ENCODE peak calls at places on chromosomes 4 and X, in ten cellular contexts. Y is SJSA1, X is AG04450, B is HEK293T, L is esophagus squamous epithelium, R is adipocyte, S is osteocyte, Q is nephron progenitor cell, P is amygdala, O is lung. V is an unnamed sample.

GRCh38 chr4:48791313-48791712 is 11.2 kb upstream of the FRYL start:
- DNase-seq in P (no peak), L (no peak), B (no peak), O (no peak), Q (no peak), R (no peak), S (no peak), X (no peak), Y (no peak), V (no peak)

GRCh38 chr4:25862411-25863346 is at the start of gene SEL1L3:
- DNase-seq in R (peak; percentile 67), Y (no peak), Q (peak; percentile 74), B (peak; percentile 49), P (peak; percentile 41), S (peak; percentile 84), X (no peak), O (peak; percentile 62), L (no peak), V (peak; percentile 68)

GRCh38 chr4:118821590-118822293 is 14.2 kb downstream of the SEC24D start:
- DNase-seq in X (no peak), R (peak; percentile 18), Y (no peak), B (no peak), L (no peak), Q (no peak), P (no peak), O (no peak), S (no peak), V (no peak)

GRCh38 chrX:66677430-66677829 is 38.6 kb upstream of the EDA2R start:
- DNase-seq in O (no peak), L (no peak), S (no peak), Y (no peak), X (no peak), B (no peak), R (peak; percentile 10), P (no peak), Q (no peak), V (no peak)

GRCh38 chr4:15317246-15317645 is 110.6 kb upstream of the C1QTNF7 start:
- DNase-seq in L (no peak), Q (no peak), B (no peak), Y (no peak), X (no peak), R (no peak), O (no peak), P (no peak), S (no peak), V (no peak)

GRCh38 chrX:101080326-101080725 is 1.6 kb downstream of the TMEM35A start:
- DNase-seq in R (no peak), P (no peak), S (no peak), Y (no peak), B (no peak), L (no peak), X (no peak), O (no peak), Q (no peak), V (no peak)

GRCh38 chr4:102608190-102608589 is 107.0 kb downstream of the NFKB1 start:
- DNase-seq in B (no peak), S (no peak), O (no peak), Q (no peak), Y (no peak), P (no peak), R (no peak), X (no peak), L (no peak), V (no peak)

GRCh38 chr4:109278594-109279031 is 23.8 kb downstream of the COL25A1 start:
- DNase-seq in Y (no peak), X (no peak), O (no peak), P (no peak), L (no peak), R (no peak), Q (no peak), B (no peak), S (no peak), V (no peak)

GRCh38 chrX:81537723-81538122 is 335.8 kb downstream of the SH3BGRL start:
- DNase-seq in S (no peak), O (no peak), Q (no peak), L (no peak), R (no peak), B (no peak), P (peak; percentile 34), X (no peak), Y (no peak), V (no peak)

GRCh38 chr4:5066101-5066500 is 14.8 kb downstream of the STK32B start:
- DNase-seq in P (no peak), R (no peak), L (no peak), Q (no peak), B (no peak), Y (no peak), S (no peak), O (no peak), X (no peak), V (no peak)

GRCh38 chr4:123851521-123851920 is 454.9 kb downstream of the SPRY1 start:
- DNase-seq in S (no peak), B (no peak), Y (no peak), X (no peak), Q (no peak), R (no peak), L (no peak), O (no peak), P (no peak), V (no peak)

GRCh38 chr4:184281231-184282139 is 63.8 kb upstream of the ENPP6 start:
- DNase-seq in R (no peak), Q (no peak), Y (no peak), O (no peak), P (no peak), L (no peak), B (no peak), S (no peak), X (no peak), V (peak; percentile 9)

GRCh38 chr4:141119071-141119470 is 14.2 kb downstream of the RNF150 start:
- DNase-seq in B (no peak), P (no peak), O (no peak), Y (no peak), R (no peak), S (no peak), L (no peak), X (no peak), Q (no peak), V (no peak)

GRCh38 chr4:88809561-88810219 is 112.1 kb upstream of the NAP1L5 start:
- DNase-seq in Q (no peak), Y (no peak), B (no peak), O (no peak), L (no peak), P (no peak), R (no peak), S (no peak), X (no peak), V (no peak)

GRCh38 chr4:64539234-64539849 is 130.1 kb upstream of the TECRL start:
- DNase-seq in S (no peak), L (no peak), P (no peak), Q (peak; percentile 61), B (peak; percentile 56), O (peak; percentile 45), Y (no peak), R (peak; percentile 79), X (no peak), V (peak; percentile 43)

GRCh38 chrX:113551919-113552318 is 711.3 kb upstream of the AMOT start:
- DNase-seq in Y (no peak), P (no peak), X (no peak), L (no peak), B (no peak), Q (no peak), O (no peak), S (no peak), R (no peak), V (no peak)

GRCh38 chr4:119139822-119140252 is 4.2 kb downstream of the MYOZ2 start:
- DNase-seq in X (no peak), L (no peak), Q (no peak), R (no peak), S (no peak), O (no peak), P (no peak), B (no peak), Y (no peak), V (no peak)

GRCh38 chr4:138494931-138495330 is 252.8 kb upstream of the SLC7A11 start:
- DNase-seq in Y (peak; percentile 49), O (no peak), B (peak; percentile 30), R (peak; percentile 72), X (no peak), S (no peak), Q (peak; percentile 2), L (no peak), P (no peak), V (peak; percentile 61)

GRCh38 chr4:186882293-186882692 is 158.6 kb upstream of the FAT1 start:
- DNase-seq in S (no peak), Y (no peak), L (no peak), R (no peak), P (no peak), B (no peak), O (no peak), X (no peak), Q (no peak), V (no peak)

GRCh38 chr4:82577451-82577850 is 15.7 kb upstream of the TMEM150C start:
- DNase-seq in R (no peak), Q (no peak), Y (no peak), O (no peak), P (no peak), S (no peak), B (no peak), L (no peak), X (no peak), V (no peak)

GRCh38 chr4:103067841-103068547 is 8.6 kb downstream of the SLC9B2 start:
- DNase-seq in B (no peak), R (no peak), X (no peak), P (no peak), Q (no peak), O (no peak), Y (no peak), L (no peak), S (no peak), V (no peak)

GRCh38 chr4:52861879-52862604 is at the start of gene RASL11B:
- DNase-seq in X (no peak), P (peak; percentile 86), Y (peak; percentile 74), B (peak; percentile 92), S (peak; percentile 89), O (peak; percentile 75), R (peak; percentile 93), Q (peak; percentile 93), L (no peak), V (peak; percentile 84)

GRCh38 chr4:1369091-1369450 is 22.1 kb downstream of the UVSSA start:
- DNase-seq in B (no peak), P (no peak), L (no peak), Q (no peak), Y (no peak), O (no peak), S (no peak), R (no peak), X (no peak), V (no peak)

GRCh38 chr4:127479031-127479622 is 153.6 kb upstream of the INTU start:
- DNase-seq in S (no peak), B (peak; percentile 10), R (peak; percentile 77), O (no peak), L (no peak), X (no peak), Q (no peak), P (no peak), Y (no peak), V (no peak)

GRCh38 chr4:25950476-25951389 is 36.7 kb downstream of the SMIM20 start:
- DNase-seq in R (no peak), P (no peak), S (no peak), L (no peak), X (no peak), B (no peak), Y (no peak), Q (no peak), O (no peak), V (no peak)

GRCh38 chr4:73599182-73599581 is 21.1 kb downstream of the RASSF6 start:
- DNase-seq in S (no peak), R (peak; percentile 79), Q (no peak), X (peak; percentile 71), O (no peak), P (no peak), B (no peak), L (no peak), Y (peak; percentile 52), V (peak; percentile 82)